ENCODE peak calls at places on chromosomes 2 and 18, in seven cellular contexts. S is mammary epithelial cell, P is fibroblast of mammary gland, C is body of pancreas, M is heart left ventricle, T is astrocyte, Z is HFF-Myc. B is an unnamed sample.

GRCh38 chr2:217937446-217937845 is 65.3 kb downstream of the TNS1 start:
- DNase-seq in S (no peak), P (no peak), C (no peak), M (peak), T (no peak), Z (no peak), B (no peak)

GRCh38 chr2:46134531-46135229 is 162.5 kb upstream of the EPAS1 start:
- DNase-seq in S (peak), P (peak), C (no peak), M (peak), T (peak), Z (no peak), B (no peak)

GRCh38 chr2:10768063-10768507 is 44.5 kb downstream of the PDIA6 start:
- DNase-seq in S (no peak), P (no peak), C (no peak), M (peak), T (no peak), Z (no peak), B (no peak)

GRCh38 chr2:215796160-215796559 is 217.2 kb downstream of the MREG start:
- DNase-seq in S (peak), P (peak), C (no peak), M (no peak), T (peak), Z (peak), B (no peak)

GRCh38 chr2:108454440-108454839 is 5.4 kb downstream of the GCC2 start:
- DNase-seq in S (no peak), P (no peak), C (no peak), M (no peak), T (peak), Z (no peak), B (no peak)

GRCh38 chr2:75580606-75581005 is 19.9 kb upstream of the EVA1A start:
- DNase-seq in S (no peak), P (no peak), C (no peak), M (no peak), T (no peak), Z (no peak), B (no peak)

GRCh38 chr2:3595985-3596384 is 1.1 kb downstream of the COLEC11 start:
- DNase-seq in S (no peak), P (no peak), C (no peak), M (no peak), T (no peak), Z (no peak), B (no peak)

GRCh38 chr2:241443486-241444223 is 64.7 kb downstream of the STK25 start:
- DNase-seq in S (peak), P (peak), C (no peak), M (peak), T (peak), Z (peak), B (no peak)

GRCh38 chr2:95165371-95166064 is at the start of gene ZNF2:
- DNase-seq in S (peak), P (peak), C (peak), M (peak), T (peak), Z (peak), B (peak)

GRCh38 chr18:74479486-74480148 is 16.5 kb upstream of the CNDP2 start:
- DNase-seq in S (no peak), P (no peak), C (no peak), M (no peak), T (no peak), Z (no peak), B (no peak)

GRCh38 chr2:150339282-150339681 is 148.2 kb downstream of the RND3 start:
- DNase-seq in S (peak), P (peak), C (no peak), M (no peak), T (no peak), Z (no peak), B (no peak)

GRCh38 chr2:200393191-200393590 is 86.7 kb downstream of the SPATS2L start:
- DNase-seq in S (no peak), P (no peak), C (no peak), M (no peak), T (no peak), Z (no peak), B (no peak)

GRCh38 chr2:241505086-241505780 is 3.2 kb downstream of the STK25 start:
- DNase-seq in S (no peak), P (no peak), C (no peak), M (no peak), T (no peak), Z (no peak), B (no peak)

GRCh38 chr2:43402452-43402937 is 176.1 kb upstream of the ZFP36L2 start:
- DNase-seq in S (no peak), P (no peak), C (no peak), M (no peak), T (no peak), Z (no peak), B (no peak)

GRCh38 chr2:236238756-236239155 is 25.4 kb downstream of the ASB18 start:
- DNase-seq in S (no peak), P (no peak), C (no peak), M (no peak), T (no peak), Z (no peak), B (no peak)

GRCh38 chr2:189444322-189444721 is 3.0 kb downstream of the WDR75 start:
- DNase-seq in S (peak), P (peak), C (no peak), M (no peak), T (no peak), Z (no peak), B (no peak)

GRCh38 chr18:55317832-55318231 is 270.2 kb downstream of the TCF4 start:
- DNase-seq in S (no peak), P (peak), C (no peak), M (no peak), T (no peak), Z (no peak), B (no peak)
- H3K4me3 ChIP-seq in S (no peak), P (peak), C (no peak), M (peak), T (no peak), Z (peak), B (peak)

DNA sequence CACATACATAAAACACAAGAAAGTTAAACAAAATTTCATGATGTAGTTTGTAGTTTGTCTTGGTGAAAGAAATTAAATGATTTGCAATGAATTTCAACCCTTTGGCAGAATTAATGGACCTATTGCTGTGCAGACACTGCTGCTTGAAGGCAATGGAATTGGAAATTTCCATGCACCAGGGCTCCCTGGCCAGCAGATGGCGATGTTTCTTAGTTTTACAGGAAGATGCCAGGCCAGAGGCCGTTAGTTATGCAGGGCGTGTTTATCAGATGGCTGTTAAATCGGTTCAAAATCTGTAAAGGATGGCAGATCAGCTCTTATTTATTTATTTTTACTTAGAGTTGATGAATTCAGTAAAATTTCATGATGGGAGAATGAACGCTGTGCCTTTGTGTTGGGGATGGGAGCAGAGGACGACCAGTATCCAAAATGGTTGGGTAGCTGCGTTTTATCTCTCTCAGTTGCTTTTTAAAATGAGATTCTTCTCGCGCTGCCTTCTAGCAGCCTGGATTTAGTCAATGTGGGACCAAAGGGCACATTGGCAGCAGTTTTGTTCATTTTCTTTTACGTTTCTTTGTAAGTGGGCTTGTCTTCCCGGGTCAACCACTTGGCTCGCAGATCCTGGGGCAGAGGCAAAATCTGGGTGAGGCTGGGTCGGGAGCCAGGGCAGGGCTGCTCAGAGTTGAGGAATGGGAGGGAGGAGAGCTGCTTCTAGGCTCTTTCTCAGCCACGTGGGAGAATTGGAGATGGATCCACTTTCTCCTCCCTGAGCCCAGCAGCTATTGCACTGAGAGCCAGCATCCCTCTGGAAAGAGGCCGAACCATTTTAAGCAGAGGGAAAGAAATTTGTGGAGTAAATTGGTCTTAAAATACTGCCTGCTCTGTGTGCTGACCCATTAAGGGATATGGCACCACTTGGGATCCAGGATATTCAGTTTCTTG is 344.0 kb downstream of the PIK3C3 start:
- DNase-seq in S (peak), P (peak), C (peak), M (peak), T (peak), Z (peak), B (peak)
- H3K4me3 ChIP-seq in S (no peak), P (peak), C (no peak), M (peak), T (no peak), Z (no peak), B (no peak)

GRCh38 chr2:8142456-8142855 is 539.4 kb upstream of the ID2 start:
- DNase-seq in S (no peak), P (peak), C (no peak), M (no peak), T (no peak), Z (no peak), B (no peak)

GRCh38 chr2:8144785-8145184 is 537.1 kb upstream of the ID2 start:
- DNase-seq in S (no peak), P (peak), C (no peak), M (no peak), T (peak), Z (no peak), B (no peak)

GRCh38 chr2:8146329-8147048 is 535.4 kb upstream of the ID2 start:
- DNase-seq in S (no peak), P (no peak), C (peak), M (no peak), T (no peak), Z (no peak), B (no peak)

GRCh38 chr2:8144131-8144631 is 537.7 kb upstream of the ID2 start:
- DNase-seq in S (no peak), P (no peak), C (no peak), M (no peak), T (no peak), Z (no peak), B (no peak)

DNA sequence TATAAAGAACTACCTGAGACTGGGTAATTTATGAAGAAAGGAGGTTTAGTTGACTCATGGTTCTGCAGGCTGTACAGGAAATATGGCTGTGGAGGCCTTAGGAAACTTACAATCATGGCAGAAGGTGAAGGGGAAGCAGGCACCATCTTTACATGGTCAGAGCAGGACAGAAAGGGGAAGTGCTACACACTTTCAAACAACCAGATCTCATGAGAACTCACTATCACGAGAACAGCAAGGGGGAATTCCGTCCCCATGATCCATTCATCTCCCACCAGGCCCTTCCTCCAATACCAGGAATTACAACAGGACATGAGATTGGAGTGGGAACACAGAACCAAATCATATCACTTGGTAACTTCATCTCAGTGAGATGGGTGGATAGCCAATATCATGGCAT is 536.5 kb upstream of the ID2 start:
- DNase-seq in S (no peak), P (no peak), C (no peak), M (no peak), T (no peak), Z (no peak), B (no peak)
- H3K4me3 ChIP-seq in S (no peak), P (no peak), C (no peak), M (no peak), T (no peak), Z (no peak), B (no peak)

GRCh38 chr2:176138526-176139169 is 9.1 kb downstream of the HOXD8 start:
- DNase-seq in S (no peak), P (peak), C (no peak), M (no peak), T (no peak), Z (no peak), B (no peak)
- H3K4me3 ChIP-seq in S (no peak), P (peak), C (no peak), M (peak), T (no peak), Z (no peak), B (peak)

DNA sequence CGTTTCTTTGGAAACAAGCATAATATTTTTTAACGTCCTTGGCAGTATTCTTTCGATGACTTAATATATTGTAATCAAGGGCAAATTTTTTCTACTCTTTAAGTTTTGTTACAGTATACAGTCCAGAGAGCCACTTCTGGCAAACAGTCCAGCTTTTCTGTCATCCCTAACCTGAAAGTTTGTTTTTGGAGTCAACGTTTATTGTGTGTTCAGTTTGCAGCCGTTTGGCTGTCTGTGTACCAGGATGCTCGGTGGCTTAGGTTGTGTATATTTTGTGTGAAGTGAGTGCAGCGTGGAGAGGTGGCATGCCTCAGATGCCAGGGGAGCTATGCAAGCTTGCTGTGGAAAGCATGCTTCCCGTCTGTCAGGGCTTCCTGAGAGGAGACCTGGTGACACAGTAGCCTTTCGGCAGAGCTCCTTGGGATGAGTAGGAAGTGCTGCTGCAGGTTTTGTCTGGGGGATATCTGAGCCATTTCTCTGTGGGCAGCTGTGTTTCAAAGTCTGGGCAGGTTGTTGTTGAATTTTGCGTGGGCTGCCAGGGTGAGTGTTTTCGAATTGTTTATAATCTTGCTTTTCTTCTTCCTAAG is 14.7 kb downstream of the MAP3K20 start:
- DNase-seq in S (no peak), P (peak), C (no peak), M (peak), T (peak), Z (no peak), B (no peak)
- H3K4me3 ChIP-seq in S (no peak), P (peak), C (no peak), M (peak), T (no peak), Z (no peak), B (no peak)

GRCh38 chr18:12679183-12679786 is 21.4 kb upstream of the SPIRE1 start:
- DNase-seq in S (no peak), P (peak), C (no peak), M (peak), T (no peak), Z (no peak), B (no peak)
- H3K4me3 ChIP-seq in S (no peak), P (no peak), C (no peak), M (peak), T (no peak), Z (no peak), B (no peak)

GRCh38 chr2:11808016-11808400 is 61.6 kb downstream of the LPIN1 start:
- DNase-seq in S (no peak), P (no peak), C (no peak), M (no peak), T (no peak), Z (no peak), B (no peak)

GRCh38 chr2:11811036-11811654 is 64.7 kb downstream of the LPIN1 start:
- DNase-seq in S (no peak), P (no peak), C (no peak), M (peak), T (no peak), Z (no peak), B (no peak)

GRCh38 chr2:11809586-11810236 is 63.3 kb downstream of the LPIN1 start:
- DNase-seq in S (no peak), P (no peak), C (no peak), M (no peak), T (no peak), Z (no peak), B (no peak)

GRCh38 chr2:11812466-11813100 is 66.2 kb downstream of the LPIN1 start:
- DNase-seq in S (no peak), P (no peak), C (no peak), M (no peak), T (no peak), Z (no peak), B (no peak)

DNA sequence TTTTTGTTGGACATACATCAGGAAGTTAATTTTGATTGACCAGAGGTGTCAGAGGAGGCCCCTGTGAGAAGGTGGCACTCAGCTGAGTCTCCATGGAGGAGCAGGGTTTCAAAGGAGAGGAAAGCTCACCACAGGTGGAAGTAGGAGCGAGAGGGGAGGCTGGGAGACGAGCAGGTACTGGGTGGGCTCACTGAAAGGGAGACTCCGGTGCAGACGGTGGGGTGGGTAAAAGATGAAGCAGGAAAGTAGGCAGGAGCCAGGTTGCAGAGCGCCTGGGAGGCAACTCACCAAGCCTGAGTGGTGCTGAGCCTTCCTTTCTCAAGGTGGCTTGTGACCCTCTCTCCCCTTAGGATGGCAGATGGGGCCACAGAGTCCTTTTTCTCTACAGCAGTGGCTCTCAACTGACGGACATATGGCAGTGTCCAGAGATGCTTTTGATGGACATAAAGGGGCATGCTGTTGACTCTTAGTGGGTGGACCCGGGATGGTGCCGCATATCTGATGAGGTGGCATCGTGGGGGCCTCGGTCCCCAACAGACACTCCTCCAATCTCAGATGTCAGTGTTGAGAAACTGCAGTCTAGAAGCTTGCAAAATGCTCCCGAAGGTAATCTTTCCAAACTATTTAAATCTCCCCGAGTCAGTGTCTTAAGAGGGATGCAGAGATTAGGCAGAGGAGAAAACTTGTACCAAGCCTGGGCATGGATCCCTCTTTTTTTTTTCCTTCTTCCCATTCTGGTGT is 64.0 kb downstream of the LPIN1 start:
- DNase-seq in S (no peak), P (no peak), C (no peak), M (peak), T (no peak), Z (no peak), B (no peak)
- H3K4me3 ChIP-seq in S (no peak), P (no peak), C (no peak), M (no peak), T (no peak), Z (no peak), B (no peak)

GRCh38 chr2:169584005-169584877 is at the start of gene PPIG:
- DNase-seq in S (peak), P (peak), C (peak), M (peak), T (peak), Z (peak), B (peak)
- H3K4me3 ChIP-seq in S (peak), P (peak), C (peak), M (peak), T (peak), Z (peak), B (peak)

GRCh38 chr2:176171331-176172006 is 14.4 kb downstream of the HOXD3 start:
- DNase-seq in S (no peak), P (no peak), C (no peak), M (no peak), T (peak), Z (no peak), B (no peak)
- H3K4me3 ChIP-seq in S (no peak), P (no peak), C (no peak), M (no peak), T (no peak), Z (no peak), B (no peak)